ENCODE peak calls at places on chromosomes 12 and 14, in six cellular contexts. Y is stimulated activated CD4-positive, alpha-beta T cell treated with anti-CD3 and anti-CD28 coated beads, Interleukin-1b, Interleukin-23, amount 100 ng/mL, for 24 hours; Q is NCI-H1092 treated with DMSO at 0.1 percent for 48 hours; O is activated T-cell treated with anti-CD3 and anti-CD28 coated beads, Interleukin-2, amount 50 U/mL, for 1 hour; Z is stimulated activated CD8-positive, alpha-beta memory T cell treated with anti-CD3 and anti-CD28 coated beads, Interleukin-7, amount 100 ng/mL, for 1 hour; F is activated CD4-positive, alpha-beta T cell treated with anti-CD3 and anti-CD28 coated beads, Interleukin-2, amount 50 U/mL, for 24 hours. P is an unnamed sample.

GRCh38 chr12:7859552-7859951 is 13.2 kb downstream of the SLC2A14 start:
- DNase-seq in Y (no peak), Q (no peak), O (no peak), Z (no peak), F (no peak), P (no peak)

GRCh38 chr14:92958373-92959188 is 35.6 kb downstream of the CHGA start:
- DNase-seq in Y (no peak), Q (peak), O (no peak), Z (no peak), F (no peak), P (no peak)

GRCh38 chr12:64252708-64253107 is 30.6 kb upstream of the KICS2 start:
- DNase-seq in Y (no peak), Q (no peak), O (no peak), Z (no peak), F (no peak), P (no peak)

GRCh38 chr14:22978487-22978837 is 3.9 kb downstream of the AJUBA start:
- DNase-seq in Y (no peak), Q (no peak), O (no peak), Z (no peak), F (no peak), P (no peak)

GRCh38 chr12:4277856-4278581 is 4.5 kb downstream of the CCND2 start:
- DNase-seq in Y (no peak), Q (no peak), O (no peak), Z (no peak), F (no peak), P (no peak)

GRCh38 chr12:107374136-107374535 is 280.8 kb upstream of the CRY1 start:
- DNase-seq in Y (no peak), Q (no peak), O (no peak), Z (no peak), F (no peak), P (no peak)

GRCh38 chr12:26938660-26939185 is 453 bp downstream of the FGFR1OP2 start:
- DNase-seq in Y (no peak), Q (no peak), O (no peak), Z (no peak), F (no peak), P (no peak)

GRCh38 chr14:24630872-24631477 is 3.0 kb downstream of the GZMB start:
- DNase-seq in Y (no peak), Q (peak), O (no peak), Z (no peak), F (no peak), P (no peak)

GRCh38 chr12:120352117-120352516 is 16.8 kb downstream of the MSI1 start:
- DNase-seq in Y (no peak), Q (no peak), O (no peak), Z (no peak), F (no peak), P (no peak)

GRCh38 chr12:132754555-132754954 is 7.1 kb downstream of the ANKLE2 start:
- DNase-seq in Y (no peak), Q (no peak), O (no peak), Z (no peak), F (no peak), P (no peak)

GRCh38 chr12:9367201-9367600 is 159.0 kb upstream of the PZP start:
- DNase-seq in Y (no peak), Q (no peak), O (no peak), Z (no peak), F (no peak), P (no peak)

GRCh38 chr12:6768385-6769002 is 2.3 kb downstream of the PTMS start:
- DNase-seq in Y (no peak), Q (no peak), O (no peak), Z (no peak), F (no peak), P (no peak)

GRCh38 chr14:32225378-32225920 is 22.4 kb upstream of the RNU6-8 start:
- DNase-seq in Y (no peak), Q (no peak), O (no peak), Z (no peak), F (no peak), P (no peak)

GRCh38 chr14:74934476-74935339 is 11.6 kb upstream of the RPS6KL1 start:
- DNase-seq in Y (no peak), Q (no peak), O (no peak), Z (no peak), F (no peak), P (no peak)

GRCh38 chr12:78186670-78187069 is 356.0 kb downstream of the NAV3 start:
- DNase-seq in Y (no peak), Q (no peak), O (no peak), Z (no peak), F (no peak), P (no peak)

GRCh38 chr14:54621686-54622085 is 54.8 kb downstream of the SAMD4A start:
- DNase-seq in Y (no peak), Q (no peak), O (no peak), Z (no peak), F (no peak), P (no peak)

GRCh38 chr14:60651051-60651935 is 2.0 kb upstream of the SIX1 start:
- DNase-seq in Y (no peak), Q (no peak), O (no peak), Z (no peak), F (no peak), P (no peak)

GRCh38 chr14:75068294-75069020 is 984 bp upstream of the ZC2HC1C start:
- DNase-seq in Y (no peak), Q (peak), O (no peak), Z (no peak), F (no peak), P (no peak)

GRCh38 chr12:65958456-65958855 is 134.2 kb downstream of the HMGA2 start:
- DNase-seq in Y (no peak), Q (no peak), O (no peak), Z (no peak), F (no peak), P (no peak)

GRCh38 chr14:104117341-104118005 is 20.9 kb upstream of the KIF26A start:
- DNase-seq in Y (no peak), Q (no peak), O (no peak), Z (no peak), F (no peak), P (no peak)

GRCh38 chr14:50082784-50083466 is 33.4 kb downstream of the VCPKMT start:
- DNase-seq in Y (peak), Q (no peak), O (peak), Z (no peak), F (peak), P (peak)

P was measured in central memory CD8-positive, alpha-beta T cell.